ENCODE peak calls at places on chromosomes 6 and 20, in five cellular contexts. C is brain microvascular endothelial cell, E is breast epithelium, Z is cardiac fibroblast, I is left lung. R is an unnamed sample.

GRCh38 chr6:28920281-28920680 is 3.5 kb downstream of the TRIM27 start:
- DNase-seq in C (no peak), I (no peak), Z (no peak), E (no peak), R (no peak)

GRCh38 chr20:41978875-41979274 is 360.7 kb upstream of the CHD6 start:
- DNase-seq in C (no peak), Z (no peak), I (no peak), E (no peak), R (no peak)

GRCh38 chr6:101730954-101731353 is 337.4 kb downstream of the GRIK2 start:
- DNase-seq in C (no peak), Z (peak), E (no peak), I (no peak), R (no peak)

GRCh38 chr6:163298079-163298807 is 116.3 kb upstream of the QKI start:
- DNase-seq in E (no peak), Z (no peak), C (no peak), I (no peak), R (no peak)

GRCh38 chr6:169427856-169428255 is 174.2 kb upstream of the THBS2 start:
- DNase-seq in C (peak), E (no peak), I (no peak), Z (peak), R (peak)

GRCh38 chr6:82169138-82169876 is 78.2 kb downstream of the IBTK start:
- DNase-seq in Z (no peak), I (no peak), C (no peak), E (no peak), R (no peak)

GRCh38 chr6:43831211-43831610 is 61.2 kb downstream of the VEGFA start:
- DNase-seq in I (no peak), E (no peak), Z (no peak), C (no peak), R (no peak)

GRCh38 chr20:18734525-18735189 is 78.9 kb upstream of the SCP2D1 start:
- DNase-seq in E (no peak), Z (no peak), I (no peak), C (no peak), R (no peak)

GRCh38 chr20:23461180-23461579 is 8.5 kb upstream of the CST11 start:
- DNase-seq in C (no peak), E (no peak), I (no peak), Z (no peak), R (no peak)

GRCh38 chr20:36745927-36746659 is at the start of gene NDRG3:
- DNase-seq in E (peak), I (peak), C (peak), Z (peak), R (peak)
- TF ChIP-seq CTCF in E (no peak), I (no peak), C (no peak), Z (no peak), R (no peak)

DNA sequence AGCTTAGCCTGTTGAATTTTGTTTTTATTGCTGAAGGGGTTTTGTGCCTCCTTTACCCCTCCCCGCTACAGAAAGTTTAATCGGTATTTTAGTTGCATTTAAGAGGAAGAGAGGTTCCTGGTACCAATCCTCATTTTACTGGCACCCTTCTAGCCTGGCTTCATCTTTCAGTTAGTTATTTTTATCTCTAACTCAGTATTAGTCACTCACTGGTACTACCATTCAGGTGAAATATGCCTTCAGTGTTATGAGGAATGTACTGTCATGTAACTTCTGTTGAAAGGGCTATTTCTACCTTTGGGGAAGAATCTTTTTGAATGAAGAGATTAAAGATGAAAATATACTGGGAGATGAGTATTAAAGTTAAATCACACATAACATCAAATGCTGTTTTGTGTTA is 211.8 kb downstream of the CDKAL1 start:
- DNase-seq in E (no peak), Z (no peak), I (no peak), C (no peak), R (no peak)
- TF ChIP-seq CTCF in E (no peak), Z (no peak), I (no peak), C (no peak), R (no peak)

DNA sequence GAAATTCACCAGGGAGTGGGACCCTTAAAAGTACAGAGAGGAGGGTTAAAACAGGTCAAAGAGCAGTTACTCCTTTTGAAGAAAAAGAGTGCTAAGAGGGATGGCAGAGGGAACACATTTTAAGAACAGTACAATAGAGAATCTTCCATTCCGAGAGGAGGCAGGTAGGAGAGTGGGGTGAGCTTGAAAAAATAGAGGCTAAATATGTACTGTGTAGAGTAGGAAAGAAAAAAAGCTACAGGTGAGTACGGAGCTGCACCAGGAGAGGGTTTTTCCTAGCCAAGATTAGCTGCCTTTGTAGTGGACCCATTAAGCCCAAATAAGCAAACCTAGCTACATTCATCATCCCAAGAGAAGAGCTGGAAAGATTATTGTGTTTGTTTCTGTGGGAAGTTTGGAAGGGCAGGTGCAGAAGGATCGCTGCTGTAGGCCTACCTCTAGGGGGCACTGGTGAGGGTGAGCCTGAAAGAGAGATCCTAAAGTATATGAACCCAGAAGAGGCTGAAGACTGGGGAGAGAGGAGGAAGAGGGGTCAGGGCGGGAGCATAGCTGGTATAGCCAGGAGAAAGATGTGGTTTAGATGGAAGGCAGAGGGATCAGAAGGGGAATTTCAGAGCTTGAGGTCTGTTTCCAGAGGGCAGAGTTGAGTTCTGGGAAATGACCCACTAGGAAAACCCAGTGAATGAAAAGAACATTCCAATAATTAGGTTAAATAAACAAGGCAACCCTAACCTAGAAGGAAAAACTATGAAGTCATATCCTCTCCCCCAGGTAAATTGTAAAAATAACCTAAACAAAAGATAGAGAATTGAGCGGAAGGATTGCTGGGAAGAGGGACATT is 50.2 kb upstream of the HINT3 start:
- DNase-seq in E (no peak), C (peak), Z (peak), I (no peak), R (no peak)
- TF ChIP-seq CTCF in E (peak), C (peak), Z (peak), I (peak), R (peak)

GRCh38 chr20:61185181-61185580 is 66.9 kb upstream of the CDH4 start:
- DNase-seq in E (no peak), Z (no peak), C (no peak), I (no peak), R (no peak)

GRCh38 chr20:61186771-61187170 is 65.3 kb upstream of the CDH4 start:
- DNase-seq in I (no peak), Z (peak), C (peak), E (no peak), R (no peak)

GRCh38 chr20:61189534-61189933 is 62.5 kb upstream of the CDH4 start:
- DNase-seq in E (no peak), Z (no peak), C (no peak), I (no peak), R (no peak)

GRCh38 chr20:61184194-61184593 is 67.9 kb upstream of the CDH4 start:
- DNase-seq in I (no peak), E (no peak), C (no peak), Z (no peak), R (no peak)

GRCh38 chr20:61185841-61186601 is 66.0 kb upstream of the CDH4 start:
- DNase-seq in C (peak), E (no peak), I (no peak), Z (peak), R (no peak)
- TF ChIP-seq CTCF in C (peak), E (no peak), I (no peak), Z (peak), R (no peak)

DNA sequence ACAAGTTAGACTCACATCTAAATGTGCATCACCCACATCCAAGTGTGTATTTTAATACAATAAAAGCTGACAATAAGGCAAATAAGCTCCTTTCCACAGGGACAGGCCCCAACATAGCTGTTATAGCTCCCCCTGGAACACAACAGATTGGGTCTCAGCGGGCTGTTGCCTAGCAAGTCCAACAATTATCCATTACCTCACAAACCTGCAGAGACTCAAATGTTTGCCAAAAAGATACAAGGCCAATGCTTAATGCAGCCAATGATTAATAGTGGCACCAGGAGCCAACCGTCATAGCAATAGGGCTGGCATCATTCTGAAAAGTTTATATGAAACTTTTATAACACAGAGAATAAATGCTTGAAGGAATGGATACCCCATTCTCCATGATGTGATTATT is 35.7 kb downstream of the EPB41L2 start:
- DNase-seq in I (no peak), C (no peak), E (no peak), Z (no peak), R (no peak)
- TF ChIP-seq CTCF in I (no peak), C (no peak), E (no peak), Z (no peak), R (no peak)

DNA sequence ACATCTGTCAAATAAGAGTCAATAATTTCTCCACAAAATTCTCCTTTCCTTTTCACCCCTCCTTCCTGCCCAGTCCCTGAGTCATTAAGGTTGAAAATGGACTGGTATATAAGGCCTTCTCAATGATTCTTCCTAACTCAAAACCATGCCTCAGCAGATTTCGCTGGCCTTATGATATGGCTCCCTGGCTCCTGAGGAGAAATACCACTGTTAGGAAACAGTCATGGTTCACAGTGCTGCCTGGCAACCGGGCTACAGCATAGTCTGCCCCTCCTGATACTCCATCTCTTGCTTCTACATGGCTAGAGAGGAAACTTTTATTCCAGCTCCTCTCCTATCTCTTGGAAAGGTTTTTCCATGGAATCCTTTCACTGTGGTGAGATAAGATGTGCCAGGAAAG is 4.7 kb downstream of the UBE2J1 start:
- DNase-seq in I (no peak), Z (no peak), E (no peak), C (no peak), R (no peak)
- TF ChIP-seq CTCF in I (no peak), Z (no peak), E (no peak), C (no peak), R (no peak)

GRCh38 chr6:107574856-107575255 is 84.9 kb downstream of the SOBP start:
- DNase-seq in I (no peak), C (no peak), Z (no peak), E (no peak), R (no peak)
- TF ChIP-seq CTCF in I (no peak), C (no peak), Z (no peak), E (no peak), R (no peak)

DNA sequence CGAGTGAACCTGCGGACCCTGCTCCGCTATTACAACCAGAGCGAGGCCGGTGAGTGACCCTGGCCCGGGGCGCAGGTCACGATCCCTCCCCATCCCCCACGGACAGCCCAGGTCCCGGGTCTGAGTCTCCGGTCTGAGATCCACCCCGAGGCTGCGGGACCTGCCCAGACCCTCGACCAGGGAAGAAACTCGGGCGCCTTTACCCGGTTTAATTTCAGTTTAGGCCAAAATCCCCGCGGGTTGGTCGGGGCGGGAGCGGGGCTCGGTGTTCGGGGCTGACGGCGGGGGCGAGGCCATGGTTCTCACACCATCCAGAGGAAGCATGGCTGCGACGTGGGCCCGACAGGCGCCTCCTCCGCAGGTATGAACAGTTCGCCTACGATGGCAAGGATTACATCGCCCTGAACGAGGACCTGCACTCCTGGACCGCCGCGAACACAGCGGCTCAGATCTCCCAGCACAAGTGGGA is 46.9 kb upstream of the TRIM26 start:
- DNase-seq in E (peak), I (peak), C (no peak), Z (no peak), R (no peak)
- TF ChIP-seq CTCF in E (no peak), I (no peak), C (no peak), Z (no peak), R (no peak)

DNA sequence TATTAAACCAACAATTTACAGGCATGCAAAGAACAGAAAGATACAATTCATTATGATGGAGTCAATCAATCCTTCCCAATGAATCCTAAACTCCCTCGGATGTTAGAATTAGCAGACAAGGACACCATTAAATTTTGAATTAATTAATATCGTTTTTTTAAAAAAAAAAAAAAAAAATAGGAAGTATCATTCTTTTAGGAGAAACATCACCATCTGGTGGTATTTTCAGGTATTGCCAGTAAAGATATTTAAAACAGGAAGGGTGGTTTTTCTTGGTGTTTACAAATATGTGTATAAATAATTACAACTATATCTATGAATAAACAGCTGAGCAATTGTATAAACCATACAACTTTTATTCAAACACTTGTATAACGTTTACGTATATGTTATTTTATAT is 564.4 kb downstream of the HAO1 start:
- DNase-seq in Z (peak), E (no peak), I (no peak), C (no peak), R (no peak)
- TF ChIP-seq CTCF in Z (peak), E (no peak), I (peak), C (peak), R (peak)

GRCh38 chr6:1384549-1385128 is 4.7 kb upstream of the FOXF2 start:
- DNase-seq in I (peak), Z (no peak), E (no peak), C (no peak), R (no peak)

GRCh38 chr6:1381397-1382330 is 7.7 kb upstream of the FOXF2 start:
- DNase-seq in E (no peak), Z (peak), I (peak), C (no peak), R (peak)

GRCh38 chr6:1383729-1384548 is 5.4 kb upstream of the FOXF2 start:
- DNase-seq in Z (no peak), I (no peak), C (no peak), E (no peak), R (no peak)

GRCh38 chr6:1382331-1382882 is 7.0 kb upstream of the FOXF2 start:
- DNase-seq in I (no peak), E (no peak), Z (no peak), C (no peak), R (no peak)

GRCh38 chr6:1382883-1383728 is 6.3 kb upstream of the FOXF2 start:
- DNase-seq in Z (no peak), C (no peak), I (no peak), E (no peak), R (no peak)
- TF ChIP-seq CTCF in Z (no peak), C (no peak), I (no peak), E (no peak), R (no peak)